ENCODE peak calls at places on chromosomes 12 and 14, in four cellular contexts. One of them, this sample, is unnamed.

GRCh38 chr14:55274760-55275159 is 3.5 kb downstream of the FBXO34 start:
- DNase-seq in spleen: no peak
- DNase-seq in stomach: no peak
- DNase-seq in transverse colon: no peak
- DNase-seq in this sample: no peak

GRCh38 chr12:132359971-132360370 is 30.6 kb upstream of the GALNT9 start:
- DNase-seq in stomach: no peak
- DNase-seq in spleen: peak; percentile 69
- DNase-seq in transverse colon: no peak
- DNase-seq in this sample: no peak

GRCh38 chr14:38420045-38420444 is 164.2 kb upstream of the CLEC14A start:
- DNase-seq in transverse colon: no peak
- DNase-seq in spleen: no peak
- DNase-seq in stomach: no peak
- DNase-seq in this sample: no peak

GRCh38 chr14:78446807-78447206 is 276.6 kb downstream of the NRXN3 start:
- DNase-seq in spleen: no peak
- DNase-seq in transverse colon: no peak
- DNase-seq in stomach: no peak
- DNase-seq in this sample: no peak

GRCh38 chr14:23361320-23361719 is 3.7 kb downstream of the EFS start:
- DNase-seq in spleen: no peak
- DNase-seq in transverse colon: no peak
- DNase-seq in stomach: no peak
- DNase-seq in this sample: no peak

GRCh38 chr12:32836710-32837109 is 59.9 kb downstream of the PKP2 start:
- DNase-seq in transverse colon: no peak
- DNase-seq in spleen: no peak
- DNase-seq in stomach: no peak
- DNase-seq in this sample: no peak

GRCh38 chr12:98262886-98263285 is 252.5 kb upstream of the TMPO start:
- DNase-seq in stomach: no peak
- DNase-seq in spleen: no peak
- DNase-seq in transverse colon: no peak
- DNase-seq in this sample: no peak

GRCh38 chr12:89461190-89461589 is 63.4 kb downstream of the GALNT4 start:
- DNase-seq in stomach: no peak
- DNase-seq in transverse colon: no peak
- DNase-seq in spleen: no peak
- DNase-seq in this sample: no peak

GRCh38 chr14:22315336-22315735 is 273.7 kb downstream of the DAD1 start:
- DNase-seq in transverse colon: no peak
- DNase-seq in stomach: no peak
- DNase-seq in spleen: no peak
- DNase-seq in this sample: no peak

GRCh38 chr12:51087818-51088217 is 4.4 kb upstream of the CSRNP2 start:
- DNase-seq in transverse colon: no peak
- DNase-seq in stomach: no peak
- DNase-seq in spleen: no peak
- DNase-seq in this sample: no peak

GRCh38 chr12:82866227-82866803 is 179.6 kb downstream of the TMTC2 start:
- DNase-seq in transverse colon: no peak
- DNase-seq in spleen: no peak
- DNase-seq in stomach: no peak
- DNase-seq in this sample: no peak

GRCh38 chr12:9043766-9044165 is 54.4 kb downstream of the KLRG1 start:
- DNase-seq in transverse colon: no peak
- DNase-seq in spleen: no peak
- DNase-seq in stomach: no peak
- DNase-seq in this sample: no peak

GRCh38 chr12:1660304-1661187 is 30.3 kb upstream of the ADIPOR2 start:
- DNase-seq in stomach: peak; percentile 96
- DNase-seq in transverse colon: peak; percentile 88
- DNase-seq in spleen: no peak
- DNase-seq in this sample: peak; percentile 86

GRCh38 chr12:99984271-99985128 is at the start of gene ANKS1B:
- DNase-seq in stomach: peak; percentile 49
- DNase-seq in transverse colon: peak; percentile 24
- DNase-seq in spleen: no peak
- DNase-seq in this sample: no peak

GRCh38 chr12:4423528-4424195 is 22.0 kb downstream of the FGF6 start:
- DNase-seq in transverse colon: no peak
- DNase-seq in stomach: no peak
- DNase-seq in spleen: no peak
- DNase-seq in this sample: no peak

GRCh38 chr12:46965137-46965536 is 114.3 kb upstream of the PCED1B start:
- DNase-seq in transverse colon: no peak
- DNase-seq in spleen: no peak
- DNase-seq in stomach: no peak
- DNase-seq in this sample: no peak

GRCh38 chr14:64758711-64759554 is 54.7 kb downstream of the PLEKHG3 start:
- DNase-seq in transverse colon: no peak
- DNase-seq in spleen: peak; percentile 68
- DNase-seq in stomach: peak; percentile 56
- DNase-seq in this sample: no peak

GRCh38 chr14:67395876-67396189 is 16.1 kb downstream of the PLEK2 start:
- DNase-seq in stomach: no peak
- DNase-seq in spleen: no peak
- DNase-seq in transverse colon: no peak
- DNase-seq in this sample: no peak

GRCh38 chr14:64983439-64984310 is 3.0 kb upstream of the FNTB start:
- DNase-seq in transverse colon: peak; percentile 33
- DNase-seq in stomach: peak; percentile 42
- DNase-seq in spleen: no peak
- DNase-seq in this sample: peak; percentile 15

GRCh38 chr14:87916103-87916885 is 76.7 kb downstream of the GALC start:
- DNase-seq in spleen: no peak
- DNase-seq in stomach: no peak
- DNase-seq in transverse colon: no peak
- DNase-seq in this sample: no peak

GRCh38 chr12:41950455-41950854 is 194.2 kb downstream of the GXYLT1 start:
- DNase-seq in spleen: no peak
- DNase-seq in stomach: no peak
- DNase-seq in transverse colon: no peak
- DNase-seq in this sample: no peak

GRCh38 chr14:92688434-92689375 is 59.7 kb downstream of the LGMN start:
- DNase-seq in stomach: peak; percentile 49
- DNase-seq in transverse colon: peak; percentile 53
- DNase-seq in spleen: no peak
- DNase-seq in this sample: no peak

GRCh38 chr12:65171870-65172269 is 2.5 kb downstream of the LEMD3 start:
- DNase-seq in spleen: no peak
- DNase-seq in stomach: no peak
- DNase-seq in transverse colon: no peak
- DNase-seq in this sample: peak; percentile 34

GRCh38 chr12:52980773-52981423 is 25.4 kb upstream of the EIF4B start:
- DNase-seq in stomach: peak; percentile 93
- DNase-seq in transverse colon: peak; percentile 93
- DNase-seq in spleen: peak; percentile 89
- DNase-seq in this sample: peak; percentile 87

GRCh38 chr12:108586306-108586705 is 11.6 kb downstream of the TMEM119 start:
- DNase-seq in transverse colon: no peak
- DNase-seq in stomach: no peak
- DNase-seq in spleen: peak; percentile 17
- DNase-seq in this sample: no peak

GRCh38 chr12:7155471-7156034 is 25.4 kb downstream of the CLSTN3 start:
- DNase-seq in transverse colon: no peak
- DNase-seq in spleen: peak; percentile 53
- DNase-seq in stomach: no peak
- DNase-seq in this sample: no peak

GRCh38 chr12:31393004-31393550 is 67.1 kb upstream of the SINHCAF start:
- DNase-seq in transverse colon: no peak
- DNase-seq in spleen: no peak
- DNase-seq in stomach: no peak
- DNase-seq in this sample: no peak

GRCh38 chr12:29673346-29673745 is 110.4 kb downstream of the TMTC1 start:
- DNase-seq in stomach: no peak
- DNase-seq in spleen: no peak
- DNase-seq in transverse colon: no peak
- DNase-seq in this sample: no peak

GRCh38 chr12:29066061-29066588 is 83.0 kb upstream of the FAR2 start:
- DNase-seq in transverse colon: no peak
- DNase-seq in stomach: no peak
- DNase-seq in spleen: no peak
- DNase-seq in this sample: peak; percentile 38

GRCh38 chr14:49861923-49862673 is 9.5 kb upstream of the NEMF start:
- DNase-seq in transverse colon: peak; percentile 88
- DNase-seq in spleen: peak; percentile 94
- DNase-seq in stomach: peak; percentile 87
- DNase-seq in this sample: peak; percentile 87

GRCh38 chr12:132530851-132531250 is 40.9 kb downstream of the FBRSL1 start:
- DNase-seq in transverse colon: no peak
- DNase-seq in stomach: no peak
- DNase-seq in spleen: no peak
- DNase-seq in this sample: no peak

GRCh38 chr12:48629541-48629940 is 52.5 kb downstream of the KANSL2 start:
- DNase-seq in transverse colon: no peak
- DNase-seq in stomach: no peak
- DNase-seq in spleen: no peak
- DNase-seq in this sample: no peak

GRCh38 chr12:59119676-59120075 is 199.4 kb upstream of the LRIG3 start:
- DNase-seq in transverse colon: no peak
- DNase-seq in stomach: no peak
- DNase-seq in spleen: no peak
- DNase-seq in this sample: no peak

GRCh38 chr12:28415755-28416154 is 225.5 kb downstream of the CCDC91 start:
- DNase-seq in spleen: no peak
- DNase-seq in stomach: no peak
- DNase-seq in transverse colon: no peak
- DNase-seq in this sample: no peak

GRCh38 chr12:124517260-124518050 is 50.0 kb downstream of the NCOR2 start:
- DNase-seq in stomach: peak; percentile 92
- DNase-seq in spleen: no peak
- DNase-seq in transverse colon: peak; percentile 70
- DNase-seq in this sample: no peak

GRCh38 chr14:79082883-79083282 is 912.7 kb downstream of the NRXN3 start:
- DNase-seq in spleen: no peak
- DNase-seq in transverse colon: no peak
- DNase-seq in stomach: no peak
- DNase-seq in this sample: no peak

GRCh38 chr14:89673499-89674225 is 256.6 kb upstream of the FOXN3 start:
- DNase-seq in transverse colon: peak; percentile 58
- DNase-seq in stomach: no peak
- DNase-seq in spleen: no peak
- DNase-seq in this sample: no peak

GRCh38 chr12:84757978-84758377 is 154.6 kb downstream of the SLC6A15 start:
- DNase-seq in transverse colon: no peak
- DNase-seq in stomach: no peak
- DNase-seq in spleen: no peak
- DNase-seq in this sample: no peak

GRCh38 chr14:105929327-105930081 is 403.1 kb downstream of the TMEM121 start:
- DNase-seq in spleen: peak; percentile 75
- DNase-seq in transverse colon: no peak
- DNase-seq in stomach: no peak
- DNase-seq in this sample: no peak

GRCh38 chr14:75711796-75712211 is 50.8 kb downstream of the TTLL5 start:
- DNase-seq in stomach: peak; percentile 67
- DNase-seq in transverse colon: peak; percentile 13
- DNase-seq in spleen: no peak
- DNase-seq in this sample: no peak
- TF ChIP-seq POLR2AphosphoS5 in stomach: no peak
- TF ChIP-seq POLR2AphosphoS5 in transverse colon: no peak
- TF ChIP-seq POLR2AphosphoS5 in spleen: no peak
- TF ChIP-seq POLR2AphosphoS5 in this sample: no peak

DNA sequence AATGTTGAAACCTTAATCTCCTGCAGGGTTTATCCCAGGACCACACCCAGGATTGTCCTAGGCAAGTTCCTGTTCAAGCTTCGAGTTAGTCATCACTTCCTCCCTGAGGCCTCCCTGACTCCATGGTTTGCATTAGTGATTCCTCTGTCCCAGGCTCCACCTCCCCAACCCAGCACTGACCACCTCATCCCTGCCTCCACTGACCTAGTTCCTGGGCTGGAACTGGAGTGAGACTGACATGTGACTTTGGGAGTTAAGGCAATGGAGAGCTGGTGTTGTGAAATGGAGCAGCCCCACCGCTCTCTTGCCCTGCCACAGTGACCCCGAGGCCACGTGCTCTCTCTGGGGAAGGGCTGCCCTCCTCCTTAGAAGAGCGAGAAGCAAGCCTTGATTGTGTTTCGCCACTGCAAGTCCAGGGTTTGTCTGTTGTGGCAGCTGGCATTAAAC is 15.8 kb upstream of the DTX1 start:
- DNase-seq in spleen: no peak
- DNase-seq in transverse colon: peak; percentile 41
- DNase-seq in stomach: peak; percentile 44
- DNase-seq in this sample: peak; percentile 72
- TF ChIP-seq POLR2AphosphoS5 in spleen: no peak
- TF ChIP-seq POLR2AphosphoS5 in transverse colon: no peak
- TF ChIP-seq POLR2AphosphoS5 in stomach: no peak
- TF ChIP-seq POLR2AphosphoS5 in this sample: no peak

GRCh38 chr12:11657511-11657910 is 8.0 kb downstream of the ETV6 start:
- DNase-seq in stomach: no peak
- DNase-seq in transverse colon: no peak
- DNase-seq in spleen: no peak
- DNase-seq in this sample: no peak
- TF ChIP-seq POLR2AphosphoS5 in stomach: no peak
- TF ChIP-seq POLR2AphosphoS5 in transverse colon: no peak
- TF ChIP-seq POLR2AphosphoS5 in spleen: no peak
- TF ChIP-seq POLR2AphosphoS5 in this sample: no peak

GRCh38 chr14:101132051-101132541 is 228.6 kb upstream of the RTL1 start:
- DNase-seq in spleen: no peak
- DNase-seq in stomach: peak; percentile 22
- DNase-seq in transverse colon: no peak
- DNase-seq in this sample: no peak

GRCh38 chr14:101128478-101129450 is 225.2 kb upstream of the RTL1 start:
- DNase-seq in stomach: peak; percentile 15
- DNase-seq in spleen: no peak
- DNase-seq in transverse colon: no peak
- DNase-seq in this sample: no peak

GRCh38 chr14:101130861-101131260 is 227.3 kb upstream of the RTL1 start:
- DNase-seq in transverse colon: no peak
- DNase-seq in stomach: no peak
- DNase-seq in spleen: peak; percentile 70
- DNase-seq in this sample: no peak

GRCh38 chr14:101131451-101131916 is 228.0 kb upstream of the RTL1 start:
- DNase-seq in spleen: no peak
- DNase-seq in stomach: no peak
- DNase-seq in transverse colon: no peak
- DNase-seq in this sample: no peak

DNA sequence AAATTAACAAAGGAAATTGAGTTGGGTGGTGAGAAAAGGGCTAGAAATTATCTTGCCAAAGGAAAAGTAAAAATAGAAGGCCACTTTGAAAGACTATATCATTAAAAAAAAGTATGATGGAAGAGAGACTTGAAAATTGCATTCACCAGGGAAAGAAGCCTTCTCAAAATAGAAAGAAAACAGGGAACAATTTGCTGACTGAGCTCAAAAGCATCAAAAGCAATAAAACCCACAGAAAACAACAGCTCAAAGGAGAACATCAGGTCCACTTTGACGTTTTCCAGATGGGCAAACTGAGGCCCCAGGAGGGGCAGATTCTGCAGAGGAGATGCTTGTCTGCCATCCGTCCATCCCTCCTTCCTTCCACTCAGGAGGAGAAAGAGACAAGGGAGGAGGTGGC is 226.2 kb upstream of the RTL1 start:
- DNase-seq in spleen: no peak
- DNase-seq in stomach: no peak
- DNase-seq in transverse colon: no peak
- DNase-seq in this sample: no peak
- TF ChIP-seq POLR2AphosphoS5 in spleen: no peak
- TF ChIP-seq POLR2AphosphoS5 in stomach: no peak
- TF ChIP-seq POLR2AphosphoS5 in transverse colon: no peak
- TF ChIP-seq POLR2AphosphoS5 in this sample: no peak

GRCh38 chr12:72189266-72189665 is 82.9 kb upstream of the TRHDE start:
- DNase-seq in transverse colon: no peak
- DNase-seq in spleen: no peak
- DNase-seq in stomach: no peak
- DNase-seq in this sample: no peak
- TF ChIP-seq POLR2AphosphoS5 in transverse colon: no peak
- TF ChIP-seq POLR2AphosphoS5 in spleen: no peak
- TF ChIP-seq POLR2AphosphoS5 in stomach: no peak
- TF ChIP-seq POLR2AphosphoS5 in this sample: no peak

This sample was measured in HL-60.